ENCODE peak calls at places on chromosomes 5 and 9, in six cellular contexts. O is mammary epithelial cell, H is fibroblast of lung, M is heart left ventricle, Z is colonic mucosa, T is OCI-LY7. B is an unnamed sample. For H3K36me3, the result is how much of the 10 kb centered on the place peaks cover.

GRCh38 chr5:9173281-9174048 is 372.4 kb downstream of the SEMA5A start:
- DNase-seq in M (no peak), Z (no peak), H (peak), T (no peak), O (peak), B (peak)

GRCh38 chr5:79505138-79505537 is 8.8 kb downstream of the HOMER1 start:
- DNase-seq in O (no peak), H (no peak), Z (no peak), M (no peak), T (no peak), B (no peak)

GRCh38 chr9:105833271-105833975 is 139.1 kb downstream of the TMEM38B start:
- DNase-seq in H (no peak), T (no peak), O (peak), Z (no peak), M (no peak), B (no peak)

GRCh38 chr5:132557425-132557805 is 638 bp downstream of the RAD50 start:
- DNase-seq in Z (peak), O (peak), M (peak), H (peak), T (peak), B (peak)

GRCh38 chr9:133054966-133055365 is 6.8 kb upstream of the CEL start:
- DNase-seq in H (peak), T (no peak), O (no peak), M (peak), Z (no peak), B (peak)

GRCh38 chr5:147642666-147643065 is 132.8 kb upstream of the DPYSL3 start:
- DNase-seq in M (no peak), H (no peak), Z (no peak), O (peak), T (no peak), B (no peak)

GRCh38 chr5:150778517-150779396 is at the start of gene SMIM3:
- DNase-seq in Z (peak), M (peak), H (peak), T (no peak), O (peak), B (peak)

GRCh38 chr5:38479315-38479904 is 77.0 kb downstream of the LIFR start:
- DNase-seq in H (no peak), Z (no peak), O (no peak), T (no peak), M (no peak), B (no peak)

GRCh38 chr9:89613912-89614311 is 9.1 kb downstream of the GADD45G start:
- DNase-seq in Z (no peak), T (no peak), O (no peak), H (no peak), M (no peak), B (no peak)

GRCh38 chr5:128304121-128304520 is 220.6 kb downstream of the SLC12A2 start:
- DNase-seq in O (peak), Z (no peak), M (no peak), T (no peak), H (peak), B (peak)

GRCh38 chr5:173522518-173522917 is 93.9 kb downstream of the BOD1 start:
- DNase-seq in Z (no peak), H (no peak), M (no peak), O (no peak), T (no peak), B (no peak)

GRCh38 chr5:133831506-133832224 is 136.8 kb downstream of the C5orf15 start:
- DNase-seq in T (no peak), Z (no peak), M (no peak), O (peak), H (no peak), B (peak)

GRCh38 chr5:82413302-82414042 is 135.3 kb upstream of the RPS23 start:
- DNase-seq in H (peak), T (no peak), M (no peak), O (peak), Z (no peak), B (peak)

GRCh38 chr9:94533155-94533554 is 21.7 kb upstream of the PCAT7 start:
- DNase-seq in T (no peak), Z (peak), H (no peak), M (no peak), O (no peak), B (no peak)

GRCh38 chr5:134451618-134452505 is 40.2 kb upstream of the CDKN2AIPNL start:
- DNase-seq in M (no peak), T (no peak), O (peak), H (peak), Z (peak), B (peak)

GRCh38 chr5:14284366-14285148 is 141.4 kb downstream of the TRIO start:
- DNase-seq in Z (no peak), M (no peak), H (no peak), O (no peak), T (no peak), B (no peak)
- H3K36me3 ChIP-seq in Z (under half), M (under half), H (under half), O (under half), T (under half), B (half or more)

GRCh38 chr5:140558542-140558941 is 1.3 kb upstream of the SRA1 start:
- DNase-seq in T (no peak), M (no peak), H (no peak), O (no peak), Z (no peak), B (no peak)

GRCh38 chr5:140557136-140557805 is at the start of gene SRA1:
- DNase-seq in T (peak), Z (peak), O (peak), H (peak), M (peak), B (peak)

GRCh38 chr5:140557965-140558364 is 692 bp upstream of the SRA1 start:
- DNase-seq in T (no peak), M (no peak), Z (no peak), H (no peak), O (no peak), B (no peak)

GRCh38 chr5:140561753-140562523 is 2.5 kb downstream of the APBB3 start:
- DNase-seq in H (no peak), T (no peak), Z (no peak), M (no peak), O (no peak), B (no peak)

DNA sequence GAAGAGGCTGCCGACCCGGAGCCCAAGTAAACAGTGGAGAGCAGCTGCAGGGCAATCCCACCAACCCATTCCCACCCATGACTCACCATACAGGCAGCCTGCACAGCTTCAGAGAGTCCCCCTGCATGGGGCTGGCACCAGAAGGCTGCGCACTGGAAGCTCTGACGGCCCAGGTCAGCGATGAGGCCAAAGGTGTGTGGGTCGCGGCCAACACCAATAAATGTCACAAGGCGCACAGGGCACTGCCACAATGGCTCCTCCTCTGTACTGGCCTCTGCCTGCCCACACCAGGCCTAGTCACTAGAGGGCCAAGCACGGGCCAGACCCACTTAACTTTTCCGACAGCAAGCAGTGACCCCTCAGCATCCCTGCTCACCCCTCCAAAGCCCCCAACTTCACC is 3.0 kb upstream of the SRA1 start:
- DNase-seq in Z (no peak), O (no peak), H (no peak), T (no peak), M (no peak), B (no peak)
- TF ChIP-seq CTCF in Z (no peak), O (no peak), H (no peak), T (no peak), M (no peak), B (no peak)

DNA sequence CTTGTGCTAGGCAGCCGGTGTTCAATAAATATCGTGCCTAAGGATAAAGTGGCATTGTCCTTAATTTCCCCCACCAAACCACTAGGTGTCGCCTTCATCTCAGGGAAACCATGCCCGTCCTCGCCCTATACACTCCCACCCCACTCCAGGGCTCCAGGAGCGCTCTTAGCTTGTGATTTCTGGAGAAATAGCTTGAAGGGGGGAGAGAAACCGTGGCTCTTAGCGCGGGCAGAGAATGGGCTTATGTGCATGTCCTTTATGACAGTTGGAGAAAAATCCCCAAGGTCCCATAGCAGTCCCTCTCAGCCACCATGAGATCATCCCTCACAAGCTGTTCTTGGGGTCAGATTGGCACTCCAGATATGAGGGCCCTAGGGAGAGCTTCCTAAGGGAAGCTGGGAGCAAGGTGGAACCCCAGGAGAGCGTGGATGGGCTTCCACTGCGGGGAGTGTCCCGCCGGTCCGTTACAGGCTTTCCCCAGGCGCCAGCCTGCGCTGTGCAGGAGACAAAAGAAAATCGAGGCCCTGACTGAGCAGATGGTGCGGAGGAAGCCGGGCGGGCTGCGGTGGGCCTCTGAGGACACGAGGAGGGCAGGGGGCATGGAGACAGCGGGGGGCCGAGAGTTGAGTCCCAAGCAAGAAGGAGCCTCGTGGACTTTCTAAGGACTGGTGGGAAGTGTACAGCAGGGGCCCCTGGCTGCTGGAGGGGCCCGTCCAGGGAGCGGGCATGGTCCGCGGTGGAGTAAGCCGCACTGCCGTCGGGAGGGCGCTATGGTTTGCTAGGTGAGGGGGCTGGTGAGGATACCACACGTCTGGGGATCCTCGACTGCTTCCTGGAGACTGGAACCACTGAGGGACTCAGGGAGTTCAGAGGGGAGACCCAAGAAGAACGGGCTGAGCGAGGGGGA is 753 bp upstream of the NPR2 start:
- DNase-seq in T (peak), Z (peak), O (peak), H (peak), M (peak), B (peak)
- H3K4me3 ChIP-seq in T (no peak), Z (no peak), O (no peak), H (peak), M (peak), B (peak)

GRCh38 chr5:2577637-2578036 is 173.8 kb downstream of the IRX2 start:
- DNase-seq in H (no peak), M (no peak), T (no peak), O (no peak), Z (no peak), B (no peak)
- H3K36me3 ChIP-seq in H (under half), M (under half), T (under half), O (under half), Z (under half), B (under half)

GRCh38 chr5:127030259-127031146 is at the start of gene MARCHF3:
- DNase-seq in H (peak), T (peak), M (peak), Z (peak), O (peak), B (peak)
- TF ChIP-seq CTCF in H (peak), T (peak), M (no peak), Z (peak), O (peak), B (peak)

GRCh38 chr9:125644819-125645507 is 62.0 kb downstream of the MAPKAP1 start:
- DNase-seq in M (no peak), Z (no peak), O (no peak), T (no peak), H (no peak), B (no peak)
- H3K4me3 ChIP-seq in M (no peak), Z (no peak), O (no peak), T (no peak), H (no peak), B (no peak)

DNA sequence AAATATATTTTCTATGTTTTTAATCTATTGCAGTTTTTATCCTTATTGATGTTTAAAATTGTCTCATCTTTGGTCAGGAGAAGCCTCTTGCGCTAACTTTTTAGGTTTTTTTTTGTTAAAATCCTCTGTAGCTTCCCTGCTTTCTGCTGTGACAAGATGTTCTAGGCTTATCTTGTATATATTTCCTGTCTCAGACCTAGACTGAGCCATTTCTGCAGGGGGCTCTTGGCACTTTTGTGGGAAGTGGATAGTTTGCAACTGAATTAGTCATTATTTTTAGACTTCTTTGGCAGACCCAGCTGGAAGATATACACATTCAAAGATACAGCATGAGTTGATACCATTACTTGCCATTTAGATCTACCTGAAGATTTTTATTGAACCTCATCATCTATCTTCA is 28.8 kb downstream of the TCERG1 start:
- DNase-seq in M (no peak), Z (no peak), O (no peak), H (no peak), T (no peak), B (peak)
- H3K36me3 ChIP-seq in M (half or more), Z (under half), O (under half), H (under half), T (half or more), B (under half)

GRCh38 chr5:119070828-119071572 is at the start of gene DMXL1:
- DNase-seq in Z (peak), M (peak), H (peak), T (peak), O (peak), B (peak)
- TF ChIP-seq CTCF in Z (no peak), M (no peak), H (no peak), T (no peak), O (no peak), B (no peak)

GRCh38 chr9:121274851-121275250 is 6.9 kb downstream of the GSN start:
- DNase-seq in M (no peak), T (no peak), O (no peak), Z (no peak), H (no peak), B (no peak)

GRCh38 chr9:121271368-121272351 is 3.7 kb downstream of the GSN start:
- DNase-seq in H (peak), T (no peak), M (peak), O (peak), Z (no peak), B (peak)

GRCh38 chr9:121269888-121270254 is 1.9 kb downstream of the GSN start:
- DNase-seq in T (no peak), O (peak), H (no peak), M (no peak), Z (no peak), B (no peak)

GRCh38 chr9:121269030-121269887 is 1.3 kb downstream of the GSN start:
- DNase-seq in H (peak), O (peak), M (no peak), Z (peak), T (no peak), B (no peak)

DNA sequence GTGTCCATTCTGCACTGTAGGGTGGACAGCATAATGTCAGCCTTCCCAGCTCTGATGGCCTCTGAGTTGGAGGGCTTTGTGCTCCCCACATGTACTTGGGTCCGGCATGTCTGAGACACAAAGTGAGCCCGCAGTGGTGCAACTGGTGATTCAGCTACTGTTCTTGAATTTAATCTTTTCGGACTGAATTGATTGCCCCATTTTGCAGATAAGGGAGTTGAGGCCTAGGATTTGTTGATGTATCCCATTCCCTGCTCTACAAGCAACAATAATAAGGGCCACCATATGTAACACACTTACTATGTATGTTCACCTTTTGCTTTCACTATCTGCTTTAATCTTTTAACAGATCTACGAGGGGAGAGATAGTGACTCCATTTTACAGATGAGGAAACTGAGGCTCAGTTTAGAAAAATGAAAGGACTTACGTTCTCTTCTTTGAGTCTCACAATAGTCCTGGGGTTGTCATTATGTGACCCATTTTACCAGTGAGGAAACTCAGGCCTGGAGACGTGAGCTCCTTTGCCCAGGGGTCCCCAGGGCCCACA is 4.5 kb downstream of the GSN start:
- DNase-seq in Z (no peak), M (no peak), O (no peak), H (no peak), T (no peak), B (no peak)
- H3K4me3 ChIP-seq in Z (no peak), M (no peak), O (no peak), H (peak), T (no peak), B (no peak)

GRCh38 chr9:35682083-35682482 is 7.6 kb downstream of the TPM2 start:
- DNase-seq in M (no peak), H (no peak), T (no peak), O (no peak), Z (no peak), B (no peak)
- H3K36me3 ChIP-seq in M (under half), H (under half), T (under half), O (under half), Z (under half), B (half or more)